ENCODE peak calls at places on chromosomes 13 and 19, in ten cellular contexts. B, J, R, Y, D, X, N, T, L and G are unnamed samples.

GRCh38 chr19:12676384-12676792 is 5.3 kb downstream of the DHPS start:
- DNase-seq in X (peak), R (peak), J (peak), T (peak), D (peak), L (peak), B (peak), Y (peak), N (peak), G (peak)

GRCh38 chr19:1355258-1355973 is 28.3 kb upstream of the NDUFS7 start:
- DNase-seq in D (peak), J (no peak), N (no peak), Y (peak), B (no peak), L (no peak), R (no peak), T (no peak), X (no peak), G (peak)

GRCh38 chr19:2478324-2478755 is 2.4 kb downstream of the GADD45B start:
- DNase-seq in J (peak), R (peak), N (peak), D (peak), T (peak), L (peak), X (peak), B (no peak), Y (peak), G (peak)

GRCh38 chr13:79485014-79485441 is 4.1 kb downstream of the NDFIP2 start:
- DNase-seq in L (peak), J (peak), D (peak), T (no peak), X (no peak), B (peak), Y (peak), R (peak), N (no peak), G (peak)

GRCh38 chr13:113378825-113379224 is 14.9 kb upstream of the GRTP1 start:
- DNase-seq in J (no peak), Y (no peak), N (no peak), R (no peak), X (no peak), T (no peak), L (no peak), D (no peak), B (no peak), G (no peak)

GRCh38 chr19:5313307-5313706 is 27.3 kb downstream of the PTPRS start:
- DNase-seq in L (no peak), B (no peak), D (no peak), N (peak), X (no peak), T (no peak), R (no peak), Y (no peak), J (no peak), G (no peak)

GRCh38 chr19:35824150-35824549 is 11.5 kb upstream of the PRODH2 start:
- DNase-seq in R (no peak), L (no peak), T (no peak), X (no peak), N (no peak), Y (no peak), J (no peak), D (no peak), B (no peak), G (no peak)

GRCh38 chr13:40983269-40983668 is 35.8 kb downstream of the ELF1 start:
- DNase-seq in R (peak), D (no peak), B (no peak), Y (peak), N (no peak), X (no peak), T (no peak), L (no peak), J (no peak), G (peak)

GRCh38 chr19:48393196-48393558 is 291 bp upstream of the GRIN2D start:
- DNase-seq in B (no peak), J (no peak), T (no peak), N (no peak), D (no peak), Y (no peak), X (no peak), L (no peak), R (no peak), G (no peak)

GRCh38 chr13:43204591-43204990 is 181.2 kb downstream of the DNAJC15 start:
- DNase-seq in B (no peak), X (no peak), Y (no peak), J (no peak), R (no peak), N (no peak), T (no peak), D (peak), L (no peak), G (no peak)

GRCh38 chr13:95556981-95557380 is 4.5 kb downstream of the CLDN10 start:
- DNase-seq in R (no peak), X (no peak), L (no peak), J (no peak), D (no peak), N (no peak), B (no peak), T (no peak), Y (no peak), G (no peak)

GRCh38 chr13:70108276-70108845 is at the start of gene KLHL1:
- DNase-seq in B (no peak), N (no peak), J (no peak), Y (no peak), R (no peak), D (no peak), X (no peak), T (no peak), L (no peak), G (no peak)

GRCh38 chr13:35927554-35927953 is 203.6 kb downstream of the DCLK1 start:
- DNase-seq in R (peak), B (peak), T (no peak), Y (peak), X (peak), D (no peak), J (no peak), N (no peak), L (peak), G (peak)

GRCh38 chr19:51637362-51637978 is 7.3 kb upstream of the SIGLEC5 start:
- DNase-seq in J (no peak), B (no peak), X (no peak), N (no peak), L (no peak), R (peak), D (peak), T (no peak), Y (no peak), G (peak)

GRCh38 chr19:41595258-41595889 is 19.4 kb downstream of the CEACAM21 start:
- DNase-seq in J (peak), X (no peak), N (peak), Y (peak), R (peak), D (peak), B (peak), T (no peak), L (peak), G (peak)

GRCh38 chr19:56080669-56081401 is 40.3 kb downstream of the ZNF787 start:
- DNase-seq in X (peak), Y (peak), D (peak), L (peak), J (peak), B (peak), R (peak), N (peak), T (peak), G (peak)

GRCh38 chr13:22240716-22241115 is 569.8 kb downstream of the FGF9 start:
- DNase-seq in X (no peak), N (no peak), J (no peak), Y (no peak), B (no peak), T (no peak), D (no peak), R (no peak), L (no peak), G (no peak)

GRCh38 chr13:36872621-36873020 is 47.4 kb downstream of the SMAD9 start:
- DNase-seq in B (no peak), X (no peak), J (peak), Y (no peak), L (no peak), R (no peak), D (no peak), N (no peak), T (no peak), G (no peak)

GRCh38 chr13:112140366-112140765 is 73.4 kb downstream of the SOX1 start:
- DNase-seq in D (no peak), X (no peak), B (no peak), L (no peak), J (no peak), T (no peak), N (peak), R (no peak), Y (no peak), G (no peak)

GRCh38 chr19:49472936-49473335 is 1.1 kb upstream of the FLT3LG start:
- DNase-seq in J (no peak), N (no peak), Y (no peak), R (no peak), L (no peak), X (no peak), T (no peak), D (no peak), B (no peak), G (no peak)

GRCh38 chr19:49475191-49475932 is 1.3 kb downstream of the FLT3LG start:
- DNase-seq in X (no peak), N (no peak), T (no peak), Y (no peak), D (no peak), B (no peak), J (no peak), L (no peak), R (no peak), G (no peak)

GRCh38 chr19:49475995-49476880 is 2.2 kb downstream of the FLT3LG start:
- DNase-seq in N (no peak), R (no peak), Y (no peak), D (no peak), L (no peak), X (no peak), J (no peak), T (no peak), B (no peak), G (peak)

GRCh38 chr19:49474545-49474930 is 523 bp downstream of the FLT3LG start:
- DNase-seq in X (no peak), B (no peak), J (no peak), L (no peak), D (no peak), N (no peak), Y (no peak), T (no peak), R (no peak), G (no peak)

GRCh38 chr19:49473868-49474544 is at the start of gene FLT3LG:
- DNase-seq in J (peak), D (peak), R (no peak), X (peak), L (peak), Y (peak), N (peak), T (peak), B (no peak), G (peak)
- H3K4me3 ChIP-seq in J (peak), D (peak), R (peak), X (peak), L (peak), Y (peak), N (peak), T (peak), B (peak), G (peak)

DNA sequence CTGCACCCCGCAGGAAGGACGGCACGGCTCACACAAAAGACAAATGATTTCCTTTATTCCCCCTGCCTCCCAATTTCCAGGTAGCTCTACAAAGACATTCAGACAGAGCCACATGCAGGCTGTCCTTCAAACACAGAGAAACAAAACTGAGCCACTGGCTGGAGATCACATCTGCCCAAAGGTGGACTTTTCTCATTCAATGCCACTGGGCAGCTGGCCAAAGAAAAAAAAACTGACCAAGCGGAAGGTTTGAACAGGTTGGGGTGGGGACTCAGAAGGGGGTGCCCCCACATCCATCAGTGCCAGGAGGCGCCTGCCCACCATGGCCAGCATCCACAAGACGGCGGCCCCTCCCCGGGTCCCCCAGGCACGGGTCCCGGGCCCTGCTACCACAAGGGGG is 17.8 kb upstream of the MATK start:
- DNase-seq in B (no peak), Y (no peak), N (no peak), D (no peak), R (no peak), L (no peak), T (no peak), J (no peak), X (no peak), G (no peak)
- H3K4me3 ChIP-seq in B (no peak), Y (no peak), N (no peak), D (no peak), R (no peak), L (no peak), T (no peak), J (no peak), X (no peak), G (no peak)

DNA sequence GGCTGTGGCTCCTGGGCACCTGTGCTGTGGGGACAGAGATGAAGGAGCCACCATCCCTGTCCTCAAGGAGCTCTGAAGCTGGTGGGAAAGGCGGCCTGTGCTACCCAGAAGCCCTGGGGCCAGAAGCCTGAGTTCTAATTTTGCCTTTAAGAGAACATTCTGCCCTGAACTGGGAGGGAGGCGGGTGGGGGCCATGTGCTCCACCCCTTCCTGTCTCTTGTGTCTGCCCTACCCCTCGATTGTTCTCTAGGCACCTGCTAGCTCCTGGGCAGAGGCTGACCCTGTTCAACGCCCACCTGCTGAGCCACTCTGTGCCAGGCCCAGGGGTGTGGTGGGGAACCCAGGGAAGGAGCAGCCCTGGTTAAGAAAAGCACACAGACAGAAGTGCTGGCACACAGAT is 5.9 kb downstream of the TRAPPC6A start:
- DNase-seq in J (no peak), N (no peak), T (no peak), X (no peak), L (no peak), R (no peak), Y (no peak), B (no peak), D (no peak), G (no peak)
- H3K4me3 ChIP-seq in J (no peak), N (no peak), T (no peak), X (no peak), L (no peak), R (no peak), Y (no peak), B (no peak), D (no peak), G (no peak)

GRCh38 chr13:30907167-30907761 is 1.2 kb downstream of the MEDAG start:
- DNase-seq in D (no peak), X (no peak), Y (peak), B (no peak), N (no peak), R (peak), T (no peak), J (no peak), L (peak), G (peak)
- H3K4me3 ChIP-seq in D (no peak), X (peak), Y (peak), B (no peak), N (no peak), R (no peak), T (peak), J (peak), L (no peak), G (peak)

DNA sequence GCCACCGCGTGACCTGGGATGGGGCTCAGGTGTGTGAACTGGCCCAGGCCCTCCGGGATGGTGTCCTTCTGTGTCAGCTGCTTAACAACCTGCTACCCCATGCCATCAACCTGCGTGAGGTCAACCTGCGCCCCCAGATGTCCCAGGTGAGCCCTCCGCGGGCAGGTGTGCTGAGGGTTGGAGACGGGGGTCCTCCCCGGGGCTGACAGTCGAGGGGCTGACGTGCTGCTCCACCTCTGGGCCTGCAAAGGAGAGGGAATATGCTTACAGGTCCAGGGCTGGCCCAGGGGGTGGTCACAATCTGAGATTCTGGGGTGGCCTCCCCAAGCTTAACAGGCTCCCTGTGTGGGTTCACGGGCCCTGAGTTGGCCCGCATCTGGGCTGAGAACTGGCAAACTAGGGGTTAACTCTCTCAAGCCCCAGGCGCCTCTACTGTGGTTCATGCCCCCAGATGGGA is 386 bp downstream of the VAV1 start:
- DNase-seq in B (no peak), T (no peak), D (no peak), X (no peak), J (no peak), N (no peak), R (no peak), L (no peak), Y (no peak), G (no peak)
- H3K4me3 ChIP-seq in B (no peak), T (peak), D (no peak), X (peak), J (peak), N (peak), R (no peak), L (no peak), Y (no peak), G (no peak)

GRCh38 chr13:47983070-47983469 is 18.0 kb downstream of the SUCLA2 start:
- DNase-seq in N (no peak), T (no peak), X (no peak), L (no peak), B (no peak), R (no peak), J (no peak), D (no peak), Y (no peak), G (no peak)
- H3K4me3 ChIP-seq in N (no peak), T (no peak), X (no peak), L (no peak), B (no peak), R (no peak), J (no peak), D (no peak), Y (no peak), G (no peak)

DNA sequence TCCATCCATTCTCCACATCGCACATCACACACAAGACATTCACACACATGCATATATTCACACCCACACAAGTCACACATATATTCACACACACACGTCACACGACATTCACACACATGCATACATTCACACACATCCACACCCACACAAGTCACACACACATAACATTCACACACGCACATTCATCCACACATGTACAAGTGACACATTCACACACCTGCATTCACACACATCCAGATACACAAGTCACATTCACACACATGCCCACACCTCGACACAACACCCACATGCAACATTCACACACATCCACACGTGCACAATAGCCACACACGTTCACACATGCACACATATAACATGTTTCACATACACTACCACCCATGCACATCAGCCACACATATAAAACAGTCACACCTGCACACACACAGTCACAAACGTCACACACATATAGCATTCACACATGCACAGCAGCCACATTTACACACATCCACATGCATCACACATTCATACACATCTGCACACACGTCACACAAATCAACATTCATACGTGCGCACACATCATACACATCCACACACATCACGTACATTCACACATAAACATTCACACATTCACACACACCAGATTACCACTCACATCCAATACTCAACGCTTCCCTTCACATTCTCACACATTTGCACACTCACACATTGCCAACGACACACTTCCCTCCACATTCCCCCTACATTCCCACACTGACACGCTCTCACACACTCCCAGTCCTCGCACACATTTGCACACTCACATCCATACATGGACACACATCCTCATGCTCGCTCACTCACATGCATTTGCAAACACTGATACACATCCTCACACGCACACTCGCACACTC is 41.0 kb downstream of the ANKRD10 start:
- DNase-seq in B (no peak), Y (no peak), T (no peak), R (no peak), X (no peak), L (no peak), J (no peak), D (no peak), N (no peak), G (no peak)
- H3K4me3 ChIP-seq in B (peak), Y (peak), T (peak), R (no peak), X (peak), L (peak), J (peak), D (peak), N (peak), G (peak)

GRCh38 chr19:38562096-38562495 is 55.7 kb downstream of the MAP4K1 start:
- DNase-seq in D (no peak), B (no peak), J (no peak), T (no peak), R (no peak), Y (no peak), X (no peak), N (no peak), L (no peak), G (no peak)

GRCh38 chr19:38564981-38565685 is 52.6 kb downstream of the MAP4K1 start:
- DNase-seq in B (no peak), L (no peak), J (no peak), D (no peak), X (no peak), Y (peak), N (peak), R (no peak), T (no peak), G (no peak)

GRCh38 chr19:38563475-38563874 is 54.3 kb downstream of the MAP4K1 start:
- DNase-seq in T (no peak), R (no peak), Y (no peak), X (no peak), N (no peak), J (no peak), B (no peak), L (no peak), D (no peak), G (no peak)

GRCh38 chr19:38569368-38569983 is 48.3 kb downstream of the MAP4K1 start:
- DNase-seq in N (no peak), X (no peak), L (no peak), D (no peak), J (no peak), B (no peak), R (no peak), Y (no peak), T (no peak), G (no peak)

GRCh38 chr19:38565686-38566105 is 52.1 kb downstream of the MAP4K1 start:
- DNase-seq in B (no peak), R (no peak), Y (no peak), D (no peak), J (no peak), X (no peak), T (no peak), L (no peak), N (no peak), G (no peak)
- H3K4me3 ChIP-seq in B (no peak), R (peak), Y (no peak), D (no peak), J (peak), X (no peak), T (peak), L (no peak), N (peak), G (no peak)

DNA sequence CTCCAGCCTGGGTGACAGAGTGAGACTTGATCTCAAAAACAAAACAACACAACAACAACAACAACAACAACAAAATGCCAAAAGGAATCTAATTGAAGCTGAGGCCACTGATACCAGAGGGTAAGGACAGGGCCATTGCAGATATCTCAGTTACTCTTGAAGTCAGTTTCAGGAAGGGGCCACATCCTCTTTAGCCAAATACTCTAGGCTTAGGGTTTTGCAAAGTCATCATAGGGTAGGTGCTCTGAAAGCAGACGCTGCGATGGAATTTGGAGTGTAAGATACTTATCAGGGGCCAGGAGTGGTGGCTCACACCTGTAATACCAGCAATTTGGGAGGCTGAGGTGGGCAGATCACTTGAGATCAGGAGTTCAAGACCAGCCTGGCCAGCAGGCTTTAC is 46.6 kb upstream of the UBAC2 start:
- DNase-seq in X (no peak), N (no peak), T (no peak), L (no peak), D (no peak), R (no peak), J (no peak), Y (no peak), B (no peak), G (no peak)
- H3K4me3 ChIP-seq in X (no peak), N (no peak), T (no peak), L (no peak), D (no peak), R (no peak), J (no peak), Y (no peak), B (no peak), G (no peak)